ENCODE peak calls at places on chromosomes 12 and 14, in four cellular contexts. Z, G, O and Q are unnamed samples.

GRCh38 chr14:38627163-38627562 is 371.3 kb upstream of the CLEC14A start:
- DNase-seq in O (no peak), G (no peak), Z (no peak), Q (no peak)

GRCh38 chr14:94509356-94509755 is at the start of gene SERPINA12:
- DNase-seq in O (no peak), G (no peak), Z (no peak), Q (no peak)

GRCh38 chr14:89650077-89650978 is 233.3 kb upstream of the FOXN3 start:
- DNase-seq in Z (no peak), O (no peak), G (no peak), Q (no peak)

GRCh38 chr14:92789457-92790089 is 4.5 kb upstream of the GOLGA5 start:
- DNase-seq in O (peak), Z (no peak), G (no peak), Q (no peak)

GRCh38 chr12:93622485-93622884 is 50.0 kb downstream of the SOCS2 start:
- DNase-seq in Z (no peak), G (no peak), O (no peak), Q (no peak)

GRCh38 chr12:70719672-70720420 is 82.6 kb upstream of the PTPRB start:
- DNase-seq in Z (peak), O (peak), G (peak), Q (peak)

GRCh38 chr12:22437031-22437806 is 102.7 kb upstream of the ST8SIA1 start:
- DNase-seq in G (no peak), O (no peak), Z (no peak), Q (no peak)

GRCh38 chr14:62691613-62692489 is 353.4 kb downstream of the KCNH5 start:
- DNase-seq in Z (no peak), O (no peak), G (peak), Q (peak)

GRCh38 chr14:88476375-88476774 is 78.4 kb downstream of the PTPN21 start:
- DNase-seq in G (no peak), Z (no peak), O (no peak), Q (no peak)

GRCh38 chr12:14995583-14996425 is 23.0 kb downstream of the PDE6H start:
- DNase-seq in O (peak), G (peak), Z (no peak), Q (peak)

GRCh38 chr14:99260652-99261551 is 11.1 kb downstream of the BCL11B start:
- DNase-seq in Z (no peak), G (no peak), O (no peak), Q (no peak)

GRCh38 chr12:118061011-118061875 is at the start of gene WSB2:
- DNase-seq in O (peak), Z (peak), G (no peak), Q (peak)

GRCh38 chr14:91742956-91743653 is 11.2 kb upstream of the CATSPERB start:
- DNase-seq in G (no peak), Z (no peak), O (no peak), Q (no peak)

GRCh38 chr14:52936437-52936836 is 14.4 kb downstream of the FERMT2 start:
- DNase-seq in G (no peak), Z (no peak), O (no peak), Q (no peak)
- TF ChIP-seq ELF4 in G (no peak), Z (no peak), O (no peak), Q (no peak)

GRCh38 chr12:89932950-89933349 is 224.3 kb upstream of the ATP2B1 start:
- DNase-seq in O (no peak), Z (no peak), G (no peak), Q (no peak)
- TF ChIP-seq ELF4 in O (no peak), Z (no peak), G (no peak), Q (no peak)

GRCh38 chr12:31558521-31558920 is 32.4 kb downstream of the DENND5B start:
- DNase-seq in G (no peak), Z (no peak), O (no peak), Q (no peak)
- TF ChIP-seq ELF4 in G (no peak), Z (no peak), O (no peak), Q (no peak)

GRCh38 chr14:73977896-73978295 is 27.8 kb downstream of the COQ6 start:
- DNase-seq in G (no peak), Z (no peak), O (no peak), Q (no peak)

GRCh38 chr14:73976150-73976549 is 26.0 kb downstream of the COQ6 start:
- DNase-seq in O (no peak), G (no peak), Z (no peak), Q (no peak)

GRCh38 chr14:73973497-73973896 is 23.4 kb downstream of the COQ6 start:
- DNase-seq in Z (no peak), O (no peak), G (no peak), Q (no peak)
- TF ChIP-seq ELF4 in Z (no peak), O (no peak), G (no peak), Q (no peak)